ENCODE peak calls at places on chromosomes 1 and 21, in five cellular contexts. G, R, M, W and N are unnamed samples.

GRCh38 chr21:35102488-35103407 is 53.6 kb upstream of the RUNX1 start:
- DNase-seq in M (peak), G (peak), W (peak), R (no peak), N (peak)

GRCh38 chr1:212500986-212501385 is 68.3 kb downstream of the NENF start:
- DNase-seq in G (no peak), W (no peak), M (no peak), R (no peak), N (no peak)

GRCh38 chr1:35605882-35606182 is 32.7 kb downstream of the TFAP2E start:
- DNase-seq in M (no peak), R (no peak), G (no peak), W (no peak), N (no peak)

GRCh38 chr1:210527091-210527490 is 198.4 kb downstream of the HHAT start:
- DNase-seq in W (no peak), R (no peak), M (no peak), G (no peak), N (no peak)

GRCh38 chr1:38235705-38236104 is 189.1 kb upstream of the POU3F1 start:
- DNase-seq in W (no peak), G (no peak), R (no peak), M (no peak), N (no peak)

GRCh38 chr1:168419746-168420145 is 124.1 kb downstream of the XCL2 start:
- DNase-seq in M (no peak), W (no peak), G (no peak), R (no peak), N (no peak)

GRCh38 chr1:76074321-76075187 is at the start of gene ST6GALNAC3:
- DNase-seq in M (peak), W (peak), R (peak), G (peak), N (peak)

GRCh38 chr21:42236014-42236413 is 17.1 kb downstream of the ABCG1 start:
- DNase-seq in M (no peak), G (no peak), R (no peak), W (no peak), N (no peak)

GRCh38 chr1:62210960-62211359 is 16.3 kb downstream of the L1TD1 start:
- DNase-seq in R (no peak), M (no peak), W (no peak), G (no peak), N (no peak)

GRCh38 chr1:178023181-178023618 is 53.3 kb upstream of the SEC16B start:
- DNase-seq in R (no peak), M (no peak), G (no peak), W (peak), N (no peak)

GRCh38 chr1:211812584-211812983 is 18.0 kb downstream of the LPGAT1 start:
- DNase-seq in R (no peak), W (no peak), M (no peak), G (no peak), N (no peak)

GRCh38 chr1:187264995-187265602 is 436.4 kb downstream of the PLA2G4A start:
- DNase-seq in R (peak), M (no peak), W (peak), G (no peak), N (no peak)

GRCh38 chr1:219812491-219813221 is 115.7 kb downstream of the SLC30A10 start:
- DNase-seq in W (peak), G (peak), M (peak), R (peak), N (peak)

GRCh38 chr1:19493547-19493946 is 8.2 kb upstream of the CAPZB start:
- DNase-seq in G (no peak), R (no peak), W (no peak), M (no peak), N (no peak)

DNA sequence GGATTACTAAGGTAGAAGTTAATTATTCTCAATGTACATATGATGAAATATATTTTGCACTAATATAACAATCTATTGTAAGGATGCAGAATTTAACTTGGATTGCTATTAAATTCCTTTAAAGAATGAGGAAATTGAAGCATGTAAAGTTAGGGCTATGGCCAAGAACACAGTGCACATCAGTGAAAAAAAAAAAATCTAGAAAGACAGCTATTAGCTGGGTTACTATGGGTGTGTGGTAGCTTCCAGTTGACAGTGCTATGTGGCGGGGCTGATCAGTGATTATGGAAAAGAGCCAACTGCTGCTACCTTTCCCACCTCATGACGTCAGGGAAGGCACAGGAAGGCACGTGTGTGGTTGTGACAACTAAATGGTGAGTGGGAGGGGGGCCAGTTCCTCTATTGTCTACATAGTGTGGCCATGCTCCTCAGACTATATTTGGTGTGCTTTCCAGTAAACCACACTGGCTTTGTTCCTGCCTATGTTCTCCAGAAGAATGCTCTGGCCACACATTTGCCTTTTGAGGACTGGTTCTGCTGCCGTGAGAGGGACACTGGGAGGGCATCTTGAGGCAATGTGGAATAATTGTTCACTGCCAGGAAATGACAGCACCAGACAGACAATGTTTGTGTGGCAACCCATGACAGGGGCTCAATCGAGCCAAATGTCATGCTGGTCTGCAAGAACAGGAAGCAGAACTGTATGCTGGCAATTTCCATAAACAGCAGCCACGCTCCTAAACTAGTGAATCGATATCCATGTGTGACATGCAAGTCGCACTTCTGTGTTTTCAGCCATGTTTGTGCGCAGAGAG is 2.9 kb upstream of the SDE2 start:
- DNase-seq in W (peak), M (no peak), G (peak), R (no peak), N (no peak)
- TF ChIP-seq TAF1 in W (no peak), M (no peak), G (no peak), R (no peak), N (peak)

GRCh38 chr1:6497215-6497866 is 5.9 kb upstream of the PLEKHG5 start:
- DNase-seq in W (no peak), M (no peak), R (peak), G (peak), N (peak)
- TF ChIP-seq TAF1 in W (no peak), M (no peak), R (no peak), G (no peak), N (no peak)

GRCh38 chr1:99702221-99702620 is 56.3 kb downstream of the PALMD start:
- DNase-seq in M (no peak), G (no peak), W (no peak), R (no peak), N (no peak)
- TF ChIP-seq TAF1 in M (no peak), G (no peak), W (no peak), R (no peak), N (no peak)

DNA sequence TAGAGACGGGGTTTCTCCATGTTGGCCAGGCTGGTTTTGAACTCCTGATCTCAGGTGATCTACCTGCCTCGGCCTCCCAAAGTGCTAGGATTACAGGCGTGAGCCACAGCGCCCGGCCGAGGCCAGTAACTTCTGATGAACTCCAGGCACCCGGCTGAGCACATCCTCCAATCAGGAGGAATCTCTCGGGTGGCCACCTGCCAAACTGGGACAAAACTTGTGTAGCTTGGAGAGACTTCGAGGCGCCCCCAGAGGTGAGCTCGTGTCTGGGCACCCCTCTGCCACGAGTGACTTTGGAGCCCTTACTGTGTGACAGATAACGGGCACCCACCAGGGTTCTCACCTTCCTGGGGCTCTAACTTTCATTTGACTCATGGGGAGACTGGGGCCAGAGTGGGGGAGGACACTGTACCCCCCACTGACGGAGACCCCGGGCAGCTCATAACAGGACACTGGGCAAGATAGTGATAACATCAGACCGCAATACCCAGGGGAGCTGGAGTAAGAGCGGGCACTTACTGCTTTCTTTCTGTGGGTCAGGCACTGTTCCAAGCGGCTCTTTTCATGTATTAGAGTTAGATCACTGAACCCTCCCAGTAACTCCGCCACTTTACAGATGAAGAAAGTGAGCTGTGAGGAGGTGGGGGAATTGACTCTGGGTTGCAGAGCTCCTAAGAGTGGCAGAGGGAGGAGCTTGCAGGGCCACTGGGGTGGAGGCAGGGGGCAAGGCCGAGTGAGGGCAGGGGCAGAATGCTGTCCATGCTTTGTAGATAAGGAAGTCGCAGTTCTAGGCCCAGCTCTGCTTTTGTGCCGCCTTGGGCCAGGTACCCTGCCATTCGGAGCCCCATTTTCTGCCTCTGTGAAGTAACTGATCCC is 1.9 kb upstream of the PADI2 start:
- DNase-seq in G (no peak), M (no peak), W (peak), R (no peak), N (no peak)
- TF ChIP-seq TAF1 in G (no peak), M (no peak), W (no peak), R (no peak), N (no peak)

DNA sequence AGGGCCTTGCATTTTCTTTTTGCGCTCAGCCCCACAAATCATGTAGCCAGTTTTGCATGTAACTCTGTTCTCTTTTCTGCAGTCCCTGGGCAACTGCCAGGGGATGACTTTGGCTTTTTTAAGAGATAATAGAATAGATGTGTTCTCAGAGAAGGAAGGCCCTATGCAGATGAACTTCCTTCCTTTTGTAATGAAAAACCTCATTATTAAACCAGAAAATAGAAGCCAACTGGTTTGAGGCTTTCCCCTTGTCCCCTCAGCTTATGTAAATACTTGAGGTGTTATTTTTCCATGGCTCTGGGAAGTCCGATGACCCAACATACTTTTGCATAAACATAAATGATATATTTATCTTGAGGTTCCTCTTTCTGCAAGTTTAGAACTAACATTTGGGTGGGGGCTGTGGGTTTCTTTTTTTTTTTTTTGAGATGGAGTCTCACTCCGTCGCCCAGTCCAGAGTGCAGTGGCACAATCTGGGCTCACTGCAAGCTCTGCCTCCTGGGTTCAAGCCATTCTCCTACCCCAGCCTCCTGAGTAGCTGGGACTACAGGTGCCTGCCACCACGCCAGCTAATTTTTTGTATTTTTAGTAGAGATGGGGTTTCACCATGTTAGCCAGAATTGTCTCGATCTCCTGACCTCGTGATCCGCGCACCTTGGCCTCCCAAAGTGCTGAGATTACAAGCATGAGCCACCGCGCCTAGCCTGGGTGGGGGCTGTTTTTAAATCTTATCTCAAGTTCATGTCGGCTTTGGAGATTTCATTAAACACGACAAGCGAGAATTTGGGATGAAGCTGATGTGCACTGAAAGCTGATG is 14.4 kb upstream of the FCRL5 start:
- DNase-seq in W (no peak), G (no peak), R (no peak), M (no peak), N (no peak)
- TF ChIP-seq TAF1 in W (no peak), G (no peak), R (no peak), M (no peak), N (no peak)

DNA sequence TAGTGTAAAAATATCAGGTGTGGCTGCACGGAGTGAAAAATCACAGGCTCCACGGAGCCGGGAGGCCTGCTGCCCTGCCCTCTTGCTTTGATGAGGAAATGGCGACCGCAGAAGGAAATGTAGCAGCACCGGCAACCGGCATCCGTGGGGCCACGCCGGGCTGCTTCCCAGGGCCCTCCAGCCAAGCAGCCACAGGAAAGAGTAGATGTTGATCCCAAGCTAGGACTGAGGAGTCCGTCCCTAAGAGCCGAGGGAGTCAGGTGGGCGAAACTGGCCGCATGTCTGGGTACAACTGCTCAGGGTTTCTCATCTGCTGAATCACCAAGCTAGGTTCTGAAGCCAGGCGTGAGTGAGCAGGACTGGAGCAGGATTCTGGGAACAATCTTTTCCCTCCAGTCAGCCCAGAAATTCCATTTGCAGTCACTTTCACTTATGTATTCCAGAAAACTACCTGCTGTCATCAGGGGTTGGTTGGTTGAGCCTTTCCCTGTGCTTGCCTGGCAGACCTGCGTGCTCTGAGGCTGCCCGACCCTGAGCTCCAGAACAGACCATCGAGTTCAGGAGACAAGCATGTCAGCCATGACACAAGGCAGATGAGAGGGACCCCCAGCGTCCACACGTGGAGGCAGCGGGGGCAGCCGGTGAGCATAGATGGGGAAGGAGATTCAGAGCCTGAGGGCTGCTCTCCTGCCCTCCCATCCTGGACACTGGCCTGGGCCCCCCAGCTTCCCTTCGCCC is 5.8 kb upstream of the ITGB2 start:
- DNase-seq in R (no peak), G (no peak), M (no peak), W (no peak), N (no peak)
- TF ChIP-seq TAF1 in R (no peak), G (no peak), M (no peak), W (no peak), N (no peak)

GRCh38 chr1:27402349-27402754 is 9.9 kb downstream of the GPR3 start:
- DNase-seq in G (no peak), M (no peak), W (peak), R (peak), N (no peak)
- TF ChIP-seq TAF1 in G (no peak), M (no peak), W (no peak), R (no peak), N (no peak)

GRCh38 chr1:218165687-218166088 is 119.4 kb upstream of the RRP15 start:
- DNase-seq in W (no peak), G (no peak), M (no peak), R (no peak), N (no peak)

DNA sequence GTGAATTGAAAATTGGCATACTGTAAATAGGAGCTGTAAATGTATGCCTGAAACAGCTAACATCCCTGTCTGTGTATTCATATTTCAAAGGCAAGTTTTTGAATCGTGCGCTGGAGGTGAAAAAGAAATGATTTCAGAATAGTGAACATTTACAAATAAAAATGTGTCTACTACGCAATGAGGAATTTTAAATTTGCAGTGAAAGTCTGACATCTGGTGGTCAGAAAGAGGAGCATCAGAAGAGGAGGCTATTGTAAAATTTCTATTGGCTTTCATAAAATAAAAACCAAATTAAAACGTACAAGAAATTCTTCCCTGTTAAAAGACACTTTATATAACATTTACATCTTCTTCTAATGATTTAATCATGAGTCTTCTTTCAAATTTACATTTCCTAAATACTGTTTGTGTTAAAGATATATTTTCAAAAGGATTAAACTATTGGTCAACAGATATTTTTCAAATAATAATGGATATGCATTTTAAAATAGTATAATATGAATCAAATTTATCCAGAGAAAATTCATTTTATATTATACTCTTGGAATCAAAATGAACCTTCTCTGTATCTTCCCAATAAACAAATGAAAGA is 113.7 kb upstream of the RRP15 start:
- DNase-seq in W (peak), M (no peak), R (peak), G (no peak), N (no peak)
- TF ChIP-seq TAF1 in W (no peak), M (no peak), R (no peak), G (no peak), N (no peak)